ENCODE peak calls at places on chromosomes 1 and 21, in six cellular contexts. G is activated naive CD8-positive, alpha-beta T cell treated with anti-CD3 and anti-CD28 coated beads, Interleukin-2, amount 10 ng/mL, durations not matched to agents 7 days and 5 days; S is A549; N is central memory CD8-positive, alpha-beta T cell; T is naive thymus-derived CD8-positive, alpha-beta T cell; F is activated CD8-positive, alpha-beta T cell treated with anti-CD3 and anti-CD28 coated beads, Interleukin-2, amount 10 ng/mL, durations not matched to agents 7 days and 5 days. P is an unnamed sample.

GRCh38 chr1:9344426-9345200 is 51.9 kb downstream of the SPSB1 start:
- ATAC-seq in F (no peak), S (no peak), N (no peak), G (no peak), T (no peak), P (no peak)

GRCh38 chr1:89732643-89733222 is 88.1 kb upstream of the LRRC8D start:
- ATAC-seq in F (no peak), N (no peak), T (no peak), S (no peak), G (no peak), P (no peak)

GRCh38 chr1:84430519-84430918 is 32.2 kb downstream of the DNASE2B start:
- ATAC-seq in T (no peak), G (no peak), S (no peak), N (no peak), F (no peak), P (no peak)

GRCh38 chr21:30268608-30269197 is 14.0 kb downstream of the KRTAP24-1 start:
- ATAC-seq in N (no peak), T (no peak), G (no peak), F (no peak), S (no peak), P (no peak)

GRCh38 chr1:59279651-59280050 is 17.2 kb upstream of the FGGY start:
- ATAC-seq in F (no peak), N (no peak), G (no peak), T (no peak), S (no peak), P (no peak)

GRCh38 chr1:206066479-206067171 is 13.7 kb downstream of the RHEX start:
- ATAC-seq in G (peak), S (no peak), F (peak), N (no peak), T (peak), P (peak)

GRCh38 chr1:153277852-153278251 is 18.4 kb downstream of the LORICRIN start:
- ATAC-seq in T (no peak), F (peak), G (peak), S (peak), N (no peak), P (peak)

GRCh38 chr1:76281306-76281705 is 206.8 kb downstream of the ST6GALNAC3 start:
- ATAC-seq in G (no peak), N (no peak), F (no peak), T (no peak), S (no peak), P (no peak)

GRCh38 chr21:32508558-32508957 is 76.8 kb downstream of the TCP10L start:
- ATAC-seq in N (no peak), G (no peak), F (no peak), T (no peak), S (no peak), P (no peak)

GRCh38 chr21:41369915-41370839 is 8.3 kb downstream of the MX2 start:
- ATAC-seq in S (no peak), G (peak), N (peak), T (peak), F (peak), P (no peak)